ENCODE peak calls at places on chromosomes 3 and 15, in seven cellular contexts. J is NCI-H2081; K is left ventricle myocardium inferior; V is CD8-positive, alpha-beta T cell; N is fibroblast of mammary gland; R is NAMALWA; E is stimulated activated naive CD4-positive, alpha-beta T cell. G is an unnamed sample.
A peak's percentile ranks its signal among the peaks of the same experiment; 100 is the strongest.

GRCh38 chr3:149377408-149378111 is at the start of gene TM4SF1:
- DNase-seq in V (no peak), K (peak; percentile 68), J (peak; percentile 80), E (no peak), R (no peak), N (peak; percentile 95), G (peak; percentile 51)

GRCh38 chr3:29335921-29336320 is 55.0 kb downstream of the RBMS3 start:
- DNase-seq in V (no peak), J (no peak), K (no peak), E (no peak), R (no peak), N (no peak), G (no peak)

GRCh38 chr3:176561826-176562225 is 635.5 kb downstream of the TBL1XR1 start:
- DNase-seq in K (no peak), J (peak; percentile 29), E (no peak), N (no peak), V (no peak), R (no peak), G (no peak)

GRCh38 chr3:128804017-128804816 is 75.2 kb upstream of the ACAD9 start:
- DNase-seq in E (peak; percentile 81), K (no peak), J (no peak), R (peak; percentile 85), N (peak; percentile 51), V (no peak), G (no peak)

GRCh38 chr3:10437995-10438901 is 67.1 kb downstream of the ATP2B2 start:
- DNase-seq in E (no peak), V (no peak), R (no peak), K (no peak), J (no peak), N (peak; percentile 2), G (no peak)

GRCh38 chr3:5800965-5801364 is 613.5 kb downstream of the EDEM1 start:
- DNase-seq in V (no peak), K (no peak), E (no peak), R (no peak), N (no peak), J (no peak), G (no peak)

GRCh38 chr3:170719300-170719699 is 133.4 kb upstream of the SLC7A14 start:
- DNase-seq in V (no peak), J (no peak), R (no peak), E (no peak), N (no peak), K (no peak), G (no peak)

GRCh38 chr3:21901504-21901903 is 150.5 kb upstream of the ZNF385D start:
- DNase-seq in V (no peak), K (no peak), R (no peak), E (no peak), N (no peak), J (no peak), G (no peak)

GRCh38 chr15:65393557-65393956 is 15.8 kb upstream of the IGDCC3 start:
- DNase-seq in N (no peak), K (peak; percentile 5), V (no peak), R (no peak), J (no peak), E (no peak), G (no peak)

GRCh38 chr15:34514251-34514760 is 69.1 kb downstream of the GOLGA8B start:
- DNase-seq in E (peak; percentile 31), R (no peak), J (no peak), K (peak; percentile 55), V (no peak), N (no peak), G (no peak)

GRCh38 chr3:196339493-196340254 is 1.5 kb upstream of the TM4SF19 start:
- DNase-seq in V (no peak), J (no peak), R (no peak), K (no peak), N (peak; percentile 90), E (no peak), G (no peak)

GRCh38 chr15:50675524-50676144 is 11.0 kb downstream of the TRPM7 start:
- DNase-seq in V (no peak), K (no peak), J (peak; percentile 6), E (peak; percentile 43), R (peak; percentile 48), N (peak; percentile 57), G (no peak)

GRCh38 chr15:88061452-88061851 is 195.1 kb downstream of the NTRK3 start:
- DNase-seq in N (no peak), R (no peak), K (no peak), V (no peak), J (no peak), E (no peak), G (no peak)

GRCh38 chr3:69016102-69016501 is 2.6 kb upstream of the EOGT start:
- DNase-seq in N (no peak), K (no peak), V (no peak), E (no peak), R (no peak), J (no peak), G (no peak)

GRCh38 chr15:31265090-31265870 is 61.4 kb upstream of the KLF13 start:
- DNase-seq in K (peak; percentile 9), V (no peak), N (no peak), R (peak; percentile 85), J (no peak), E (no peak), G (peak; percentile 23)

GRCh38 chr3:21174461-21174860 is 576.5 kb downstream of the ZNF385D start:
- DNase-seq in E (no peak), K (no peak), R (no peak), J (no peak), N (peak; percentile 78), V (no peak), G (no peak)

GRCh38 chr15:58021332-58022230 is 43.9 kb downstream of the ALDH1A2 start:
- DNase-seq in E (no peak), J (no peak), K (no peak), V (no peak), R (no peak), N (no peak), G (no peak)

GRCh38 chr3:110344897-110345767 is 726.5 kb upstream of the NECTIN3 start:
- DNase-seq in N (no peak), R (no peak), E (no peak), J (no peak), K (no peak), V (no peak), G (no peak)

GRCh38 chr15:70375006-70375409 is 277.3 kb upstream of the TLE3 start:
- DNase-seq in V (no peak), R (no peak), E (no peak), N (peak; percentile 53), K (no peak), J (no peak), G (no peak)

GRCh38 chr15:37140531-37141053 is 40.2 kb upstream of the MEIS2 start:
- DNase-seq in E (no peak), R (no peak), V (no peak), N (peak; percentile 58), J (no peak), K (no peak), G (no peak)

GRCh38 chr15:60620707-60621106 is 141.8 kb upstream of the ICE2 start:
- DNase-seq in N (no peak), R (no peak), V (no peak), E (no peak), K (no peak), J (no peak), G (peak; percentile 27)

GRCh38 chr3:43217633-43218032 is 68.7 kb upstream of the SNRK start:
- DNase-seq in K (no peak), E (no peak), N (peak; percentile 75), R (no peak), J (no peak), V (no peak), G (no peak)

GRCh38 chr15:75114796-75115195 is 86.9 kb upstream of the C15orf39 start:
- DNase-seq in K (no peak), R (no peak), J (no peak), N (no peak), V (no peak), E (no peak), G (no peak)

GRCh38 chr3:73827658-73828313 is 203.0 kb upstream of the PDZRN3 start:
- DNase-seq in N (peak; percentile 32), E (no peak), J (no peak), K (no peak), V (no peak), R (no peak), G (no peak)

GRCh38 chr3:14148041-14148985 is 23.5 kb downstream of the TMEM43 start:
- DNase-seq in J (no peak), E (no peak), V (no peak), R (no peak), N (no peak), K (no peak), G (no peak)

GRCh38 chr15:40941528-40942336 is 11.5 kb upstream of the CHAC1 start:
- DNase-seq in R (peak; percentile 81), V (no peak), E (peak; percentile 79), N (peak; percentile 58), J (peak; percentile 74), K (peak; percentile 81), G (peak; percentile 87)

GRCh38 chr3:194840661-194841514 is 155.2 kb downstream of the FAM43A start:
- DNase-seq in E (no peak), K (no peak), N (no peak), V (no peak), R (no peak), J (no peak), G (no peak)

GRCh38 chr3:23113455-23114171 is 89.5 kb upstream of the UBE2E2 start:
- DNase-seq in V (no peak), R (no peak), N (peak; percentile 85), K (no peak), E (no peak), J (no peak), G (peak; percentile 40)

GRCh38 chr3:77370413-77370812 is 330.5 kb downstream of the ROBO2 start:
- DNase-seq in J (no peak), V (no peak), N (peak; percentile 29), R (no peak), E (no peak), K (no peak), G (no peak)

GRCh38 chr15:45121706-45122417 is 7.7 kb downstream of the DUOXA2 start:
- DNase-seq in R (no peak), E (no peak), J (no peak), K (no peak), V (no peak), N (peak; percentile 89), G (no peak)

GRCh38 chr3:123723527-123724168 is 138.8 kb upstream of the HACD2 start:
- DNase-seq in N (peak; percentile 86), E (peak; percentile 49), R (peak; percentile 91), V (no peak), K (no peak), J (peak; percentile 90), G (peak; percentile 57)

G was measured in ovary.